ENCODE peak calls at places on chromosomes 4 and X, in eight cellular contexts. F, K, L, Z, P, O, Y and N are unnamed samples.

GRCh38 chrX:44708470-44708869 is 135.4 kb upstream of the DUSP21 start:
- DNase-seq in O (no peak), Z (no peak), L (no peak), P (no peak), Y (no peak), F (no peak), K (no peak), N (no peak)

GRCh38 chrX:106963111-106963510 is 36.9 kb downstream of the MORC4 start:
- DNase-seq in Z (no peak), K (no peak), L (no peak), P (no peak), O (no peak), F (no peak), Y (no peak), N (no peak)

GRCh38 chr4:36244257-36245084 is at the start of gene ARAP2:
- DNase-seq in Y (no peak), Z (peak; percentile 2), P (peak; percentile 51), K (no peak), F (peak; percentile 51), O (peak; percentile 53), L (peak; percentile 62), N (no peak)

GRCh38 chrX:52979568-52979967 is 21.2 kb upstream of the FAM156A start:
- DNase-seq in O (no peak), Y (no peak), K (no peak), L (no peak), F (no peak), P (no peak), Z (peak; percentile 30), N (no peak)

GRCh38 chrX:147174596-147174995 is 360.1 kb upstream of the CXorf51A start:
- DNase-seq in L (peak; percentile 38), Y (no peak), O (no peak), K (no peak), Z (no peak), P (no peak), F (no peak), N (no peak)

GRCh38 chr4:77021614-77022089 is 54.1 kb downstream of the CCNI start:
- DNase-seq in P (no peak), L (peak; percentile 26), K (peak; percentile 81), F (no peak), O (peak; percentile 72), Z (peak; percentile 96), Y (no peak), N (no peak)

GRCh38 chr4:124105212-124105611 is 607.3 kb downstream of the ANKRD50 start:
- DNase-seq in F (no peak), O (no peak), Z (peak; percentile 20), L (peak; percentile 26), Y (no peak), K (no peak), P (no peak), N (no peak)

GRCh38 chr4:17630228-17630627 is 15.8 kb downstream of the MED28 start:
- DNase-seq in O (no peak), F (no peak), Z (no peak), P (no peak), L (no peak), Y (no peak), K (no peak), N (no peak)

GRCh38 chrX:39301041-39301440 is 499.8 kb downstream of the MID1IP1 start:
- DNase-seq in Z (no peak), K (no peak), O (no peak), F (no peak), L (no peak), Y (no peak), P (no peak), N (no peak)

GRCh38 chr4:149987330-149987751 is 90.9 kb upstream of the DCLK2 start:
- DNase-seq in O (no peak), Y (no peak), K (no peak), F (no peak), P (no peak), Z (peak; percentile 55), L (no peak), N (no peak)

GRCh38 chrX:40473460-40474204 is 107.1 kb upstream of the ATP6AP2 start:
- DNase-seq in Y (no peak), L (no peak), Z (no peak), O (no peak), K (no peak), F (no peak), P (no peak), N (no peak)

GRCh38 chrX:133681416-133681815 is 266.1 kb upstream of the GPC4 start:
- DNase-seq in P (no peak), O (no peak), F (no peak), Y (no peak), L (no peak), K (no peak), Z (no peak), N (no peak)

GRCh38 chr4:158809611-158810486 is 41.0 kb downstream of the FNIP2 start:
- DNase-seq in F (no peak), K (peak; percentile 99), Z (peak; percentile 84), Y (no peak), O (no peak), P (no peak), L (no peak), N (no peak)

GRCh38 chr4:110195561-110196205 is 2.7 kb downstream of the ELOVL6 start:
- DNase-seq in O (no peak), Y (no peak), F (no peak), L (peak; percentile 58), K (no peak), Z (peak; percentile 8), P (no peak), N (no peak)

GRCh38 chr4:109332926-109333464 is 30.5 kb upstream of the COL25A1 start:
- DNase-seq in O (no peak), Z (no peak), L (peak; percentile 25), F (no peak), P (peak; percentile 80), K (no peak), Y (no peak), N (peak; percentile 56)

GRCh38 chr4:86640469-86640868 is 46.4 kb downstream of the PTPN13 start:
- DNase-seq in F (no peak), O (no peak), K (peak; percentile 12), P (no peak), Y (no peak), Z (peak; percentile 5), L (peak; percentile 25), N (no peak)

GRCh38 chrX:63508668-63509067 is 157.5 kb upstream of the SPIN4 start:
- DNase-seq in K (no peak), O (no peak), F (no peak), P (no peak), Y (no peak), L (no peak), Z (no peak), N (no peak)

GRCh38 chr4:186942745-186943606 is 219.3 kb upstream of the FAT1 start:
- DNase-seq in P (no peak), O (no peak), K (no peak), L (no peak), Z (peak; percentile 36), F (no peak), Y (no peak), N (no peak)
- TF ChIP-seq CTCF in P (no peak), O (no peak), K (no peak), L (no peak), Z (no peak), F (no peak), Y (no peak), N (no peak)

GRCh38 chr4:3494501-3494900 is 31.4 kb downstream of the DOK7 start:
- DNase-seq in O (no peak), K (no peak), F (no peak), Z (peak; percentile 7), L (no peak), P (no peak), Y (no peak), N (no peak)

GRCh38 chr4:3495341-3495975 is 32.4 kb downstream of the DOK7 start:
- DNase-seq in Z (no peak), P (no peak), K (no peak), O (no peak), L (no peak), Y (no peak), F (no peak), N (no peak)

GRCh38 chr4:3492741-3493719 is 29.9 kb downstream of the DOK7 start:
- DNase-seq in P (no peak), K (no peak), O (no peak), L (no peak), Z (peak; percentile 11), Y (no peak), F (no peak), N (no peak)

GRCh38 chr4:3491681-3492405 is 28.7 kb downstream of the DOK7 start:
- DNase-seq in K (peak; percentile 10), Z (peak; percentile 37), F (no peak), P (no peak), L (peak; percentile 31), O (no peak), Y (no peak), N (no peak)

GRCh38 chr4:3493720-3494492 is 30.8 kb downstream of the DOK7 start:
- DNase-seq in K (no peak), P (no peak), O (no peak), Z (no peak), Y (no peak), L (no peak), F (no peak), N (no peak)
- TF ChIP-seq CTCF in K (no peak), P (no peak), O (no peak), Z (no peak), Y (no peak), L (no peak), F (no peak), N (no peak)

DNA sequence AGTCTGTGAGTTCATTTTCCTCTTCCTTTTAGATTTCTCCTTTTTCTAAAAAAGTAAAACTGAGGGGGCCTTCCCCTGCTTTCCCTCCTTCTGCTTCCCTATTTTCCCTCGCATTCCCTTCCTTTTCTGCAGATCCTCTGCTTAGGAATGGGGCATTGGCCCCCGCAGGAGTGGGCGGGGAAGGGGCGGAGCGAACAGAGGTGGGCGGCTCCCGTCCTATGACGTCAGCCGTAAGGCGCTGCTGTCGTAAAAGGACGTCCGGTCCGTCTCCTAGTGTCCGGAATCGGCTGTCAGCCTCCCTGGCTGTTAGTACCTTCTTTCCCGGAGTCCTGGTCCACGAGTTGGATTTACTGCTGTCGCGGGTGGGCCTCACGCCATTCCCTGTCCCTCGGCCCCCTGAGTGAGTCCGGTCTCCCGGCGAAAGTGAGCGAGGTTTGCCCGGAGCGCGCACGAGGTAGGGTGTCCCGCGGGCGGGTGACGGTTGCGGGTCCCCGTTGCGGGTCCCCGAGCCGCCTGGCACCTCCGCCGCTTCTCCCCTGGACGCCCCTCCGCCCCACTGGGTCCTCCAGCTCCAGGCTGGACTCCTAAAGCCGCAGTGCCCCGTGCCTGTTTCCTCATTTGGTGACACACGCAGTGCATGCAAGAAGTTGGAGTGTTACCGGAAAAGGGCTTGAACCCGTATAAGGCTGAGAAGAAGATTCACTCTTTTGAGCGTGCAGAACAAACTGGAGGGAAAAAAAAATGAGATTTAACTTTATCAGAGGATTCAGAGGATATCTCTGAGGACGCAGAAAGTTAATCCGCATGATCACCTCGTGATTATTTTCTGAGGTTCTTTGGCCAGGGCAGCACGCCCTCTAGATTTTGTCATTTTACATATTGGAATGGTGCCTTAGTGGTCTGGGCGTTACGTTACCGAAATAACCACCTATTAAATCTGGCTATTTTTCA is at the start of gene ZNF330:
- DNase-seq in K (peak; percentile 50), P (peak; percentile 91), L (peak; percentile 91), F (peak; percentile 87), Y (peak; percentile 82), Z (peak; percentile 95), O (peak; percentile 84), N (peak; percentile 97)
- TF ChIP-seq CTCF in K (peak; percentile 30), P (no peak), L (no peak), F (no peak), Y (peak; percentile 50), Z (peak; percentile 7), O (no peak), N (no peak)

DNA sequence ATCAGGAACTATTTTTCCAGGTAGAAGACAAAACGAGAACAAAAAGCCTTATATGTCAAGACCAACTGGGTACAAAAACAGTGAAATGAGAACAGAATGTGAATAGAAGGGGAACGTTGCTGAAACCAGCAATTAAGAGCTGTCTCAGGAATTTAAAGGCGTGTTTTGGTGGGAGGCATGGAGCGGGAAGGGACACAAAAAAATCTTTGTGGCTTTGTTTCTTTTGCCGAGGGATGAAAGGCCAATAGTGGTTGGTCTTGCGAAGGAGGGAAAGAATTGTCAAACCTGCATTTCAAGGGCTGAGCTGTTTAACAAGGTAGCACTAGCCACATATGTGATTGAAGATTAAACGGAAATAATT is 103.8 kb downstream of the USP46 start:
- DNase-seq in Z (no peak), L (no peak), F (no peak), O (peak; percentile 37), K (no peak), P (no peak), Y (no peak), N (no peak)
- TF ChIP-seq CTCF in Z (no peak), L (no peak), F (no peak), O (no peak), K (no peak), P (no peak), Y (no peak), N (no peak)